ENCODE peak calls at places on chromosomes 3 and 15, in ten cellular contexts. J is ovary; T is heart left ventricle; K is cardiac muscle cell; B is naive thymus-derived CD4-positive, alpha-beta T cell; G is lower lobe of right lung; D is iPS DF 6.9; C is CD8-positive, alpha-beta memory T cell; M is endodermal cell; A is GM23338. V is an unnamed sample. For H3K4me1, the result is how much of the 10 kb centered on the place peaks cover.

GRCh38 chr15:98853593-98854420 is 153.8 kb downstream of the PGPEP1L start:
- DNase-seq in T (no peak), M (peak), D (no peak), A (peak), J (no peak), B (no peak), G (peak), C (no peak), K (peak), V (no peak)

GRCh38 chr3:155032918-155033317 is 47.2 kb upstream of the MME start:
- DNase-seq in C (no peak), B (no peak), G (no peak), M (no peak), J (no peak), A (peak), T (no peak), D (no peak), K (peak), V (no peak)

GRCh38 chr15:57671636-57672035 is 34.9 kb upstream of the POLR2M start:
- DNase-seq in J (no peak), M (no peak), B (no peak), C (no peak), T (no peak), K (no peak), G (no peak), A (no peak), D (no peak), V (no peak)

GRCh38 chr15:76328962-76329361 is 7.6 kb upstream of the ISL2 start:
- DNase-seq in T (no peak), G (no peak), C (no peak), M (no peak), J (no peak), A (no peak), K (no peak), B (no peak), D (no peak), V (no peak)

GRCh38 chr15:31550211-31550848 is 223.7 kb downstream of the KLF13 start:
- DNase-seq in A (no peak), C (no peak), M (no peak), B (no peak), D (no peak), J (no peak), T (no peak), G (no peak), K (no peak), V (no peak)

GRCh38 chr15:67186226-67186649 is 68.2 kb downstream of the AAGAB start:
- DNase-seq in A (no peak), M (no peak), T (peak), J (peak), G (no peak), K (peak), B (no peak), C (no peak), D (no peak), V (no peak)

GRCh38 chr3:146948985-146949384 is 343.8 kb upstream of the PLSCR5 start:
- DNase-seq in M (no peak), T (no peak), K (no peak), J (no peak), A (no peak), D (no peak), C (no peak), G (no peak), B (no peak), V (no peak)

GRCh38 chr15:47431501-47431900 is 285.8 kb upstream of the SEMA6D start:
- DNase-seq in D (no peak), A (no peak), G (no peak), T (no peak), M (no peak), B (no peak), K (peak), J (no peak), C (no peak), V (no peak)

GRCh38 chr15:78301326-78301725 is 1.9 kb upstream of the SKIC8 start:
- DNase-seq in J (no peak), B (no peak), G (no peak), M (no peak), K (no peak), T (no peak), A (no peak), D (no peak), C (no peak), V (no peak)

GRCh38 chr3:9725775-9726174 is 5.8 kb upstream of the BRPF1 start:
- DNase-seq in T (no peak), A (no peak), G (no peak), J (no peak), C (no peak), K (no peak), B (no peak), M (no peak), D (no peak), V (no peak)

GRCh38 chr3:9730747-9731205 is 759 bp upstream of the BRPF1 start:
- DNase-seq in K (no peak), B (no peak), D (peak), C (no peak), G (no peak), M (no peak), T (no peak), A (peak), J (no peak), V (no peak)

GRCh38 chr3:9729419-9729818 is 2.1 kb upstream of the BRPF1 start:
- DNase-seq in J (no peak), C (no peak), B (no peak), G (no peak), K (no peak), A (no peak), M (no peak), T (no peak), D (no peak), V (no peak)

GRCh38 chr3:9727743-9728142 is 3.8 kb upstream of the BRPF1 start:
- DNase-seq in G (no peak), A (no peak), M (no peak), D (no peak), K (peak), C (no peak), B (no peak), J (no peak), T (no peak), V (no peak)

DNA sequence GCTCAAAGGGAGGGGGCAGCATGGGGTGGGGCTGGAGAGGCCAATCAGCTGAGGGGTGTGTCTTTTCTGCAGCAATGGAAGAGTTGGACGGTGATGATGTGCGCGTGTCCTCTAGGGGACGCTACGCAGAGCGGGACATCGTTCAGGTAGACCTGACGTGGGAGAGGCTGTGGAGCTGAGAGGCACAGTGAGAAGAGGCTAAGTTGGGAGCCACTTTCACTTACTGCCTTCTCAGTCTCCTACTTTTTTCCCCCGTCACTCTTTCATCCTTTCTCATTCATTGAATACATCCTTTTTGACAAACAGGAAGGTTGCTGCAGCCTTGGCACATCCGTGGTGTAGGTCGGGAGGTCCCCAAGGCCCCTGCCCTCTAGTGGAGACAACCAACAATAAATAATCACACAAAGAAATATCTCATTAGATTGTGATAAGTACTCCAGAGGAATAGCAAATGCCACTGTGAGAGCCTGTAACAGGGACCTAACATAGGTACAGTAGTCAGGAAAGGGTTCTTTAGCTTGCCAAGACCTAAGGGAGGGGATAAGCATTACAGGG is 4.4 kb upstream of the BRPF1 start:
- DNase-seq in T (no peak), G (no peak), M (peak), A (peak), D (peak), C (peak), J (no peak), B (peak), K (no peak), V (no peak)
- H3K4me3 ChIP-seq in T (no peak), G (no peak), M (no peak), A (peak), D (peak), C (peak), J (no peak), B (peak), K (no peak), V (no peak)

DNA sequence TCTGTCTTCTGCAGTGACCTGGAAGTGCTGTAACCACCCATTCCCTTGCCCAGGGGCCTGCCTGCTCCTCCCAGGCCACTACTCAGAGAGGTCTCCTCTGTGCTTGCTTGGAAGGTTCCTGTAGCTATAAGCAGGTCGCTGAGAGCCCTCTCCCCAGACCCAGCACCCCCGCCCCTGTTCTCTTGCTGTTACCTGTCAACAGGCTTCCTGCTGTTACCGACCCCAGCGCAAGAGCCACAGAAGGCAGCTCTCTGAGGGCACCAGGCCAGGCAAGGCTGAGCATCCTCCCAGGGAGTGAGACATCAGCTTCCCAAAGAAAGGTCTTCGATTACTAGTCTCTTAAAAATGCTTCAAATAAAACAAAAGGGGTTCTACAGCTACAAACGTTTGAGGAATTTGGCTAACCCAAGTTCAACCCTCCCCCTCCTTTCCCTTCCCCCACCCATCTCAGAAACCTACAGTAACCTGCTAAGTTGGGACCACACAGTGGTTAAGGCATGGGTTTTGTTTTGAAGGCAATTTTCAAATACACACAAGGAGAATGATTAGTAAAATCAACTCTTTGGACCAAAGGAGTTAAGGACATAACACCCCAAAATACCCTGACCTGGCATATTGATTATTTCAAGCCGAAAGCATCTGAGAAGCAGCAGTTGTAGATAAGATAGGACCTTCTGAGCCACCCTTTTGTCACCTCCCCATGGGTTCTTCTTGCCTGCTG is 74.9 kb upstream of the MFGE8 start:
- DNase-seq in D (no peak), K (no peak), J (no peak), M (peak), A (peak), G (no peak), T (no peak), C (no peak), B (no peak), V (no peak)
- H3K4me1 ChIP-seq in D (under half), K (under half), J (under half), M (under half), A (half or more), G (under half), T (under half), C (under half), B (under half), V (under half)

GRCh38 chr3:50334339-50335075 is 6.1 kb downstream of the RASSF1 start:
- DNase-seq in G (no peak), B (no peak), K (no peak), C (no peak), A (no peak), J (no peak), M (no peak), T (no peak), D (no peak), V (no peak)
- H3K4me3 ChIP-seq in G (peak), B (no peak), K (no peak), C (no peak), A (no peak), J (no peak), M (peak), T (peak), D (no peak), V (peak)

DNA sequence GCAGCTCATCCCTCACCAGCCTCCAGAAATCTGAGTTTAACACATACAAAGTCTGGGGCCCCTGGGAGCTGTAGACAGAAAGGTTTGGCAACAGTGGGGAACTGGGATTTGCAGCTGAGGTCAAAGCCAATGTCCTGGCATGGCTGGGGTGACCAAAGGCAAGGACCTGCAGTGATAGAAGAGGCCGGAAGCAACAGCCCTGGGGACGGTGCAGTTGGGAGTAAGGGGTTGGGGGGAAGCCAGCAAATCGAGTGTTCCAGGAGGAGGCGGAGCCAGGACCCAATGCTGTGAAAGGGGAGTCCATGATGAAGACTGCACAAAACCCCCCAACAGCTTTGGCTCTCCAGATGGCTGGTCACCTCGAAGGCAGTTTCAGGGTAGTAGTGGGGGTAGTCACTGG is 74.1 kb upstream of the SPATA12 start:
- DNase-seq in G (no peak), C (no peak), D (no peak), J (no peak), T (no peak), M (no peak), B (no peak), A (peak), K (no peak), V (no peak)
- H3K4me1 ChIP-seq in G (under half), C (under half), D (under half), J (under half), T (under half), M (under half), B (under half), A (under half), K (under half), V (under half)

DNA sequence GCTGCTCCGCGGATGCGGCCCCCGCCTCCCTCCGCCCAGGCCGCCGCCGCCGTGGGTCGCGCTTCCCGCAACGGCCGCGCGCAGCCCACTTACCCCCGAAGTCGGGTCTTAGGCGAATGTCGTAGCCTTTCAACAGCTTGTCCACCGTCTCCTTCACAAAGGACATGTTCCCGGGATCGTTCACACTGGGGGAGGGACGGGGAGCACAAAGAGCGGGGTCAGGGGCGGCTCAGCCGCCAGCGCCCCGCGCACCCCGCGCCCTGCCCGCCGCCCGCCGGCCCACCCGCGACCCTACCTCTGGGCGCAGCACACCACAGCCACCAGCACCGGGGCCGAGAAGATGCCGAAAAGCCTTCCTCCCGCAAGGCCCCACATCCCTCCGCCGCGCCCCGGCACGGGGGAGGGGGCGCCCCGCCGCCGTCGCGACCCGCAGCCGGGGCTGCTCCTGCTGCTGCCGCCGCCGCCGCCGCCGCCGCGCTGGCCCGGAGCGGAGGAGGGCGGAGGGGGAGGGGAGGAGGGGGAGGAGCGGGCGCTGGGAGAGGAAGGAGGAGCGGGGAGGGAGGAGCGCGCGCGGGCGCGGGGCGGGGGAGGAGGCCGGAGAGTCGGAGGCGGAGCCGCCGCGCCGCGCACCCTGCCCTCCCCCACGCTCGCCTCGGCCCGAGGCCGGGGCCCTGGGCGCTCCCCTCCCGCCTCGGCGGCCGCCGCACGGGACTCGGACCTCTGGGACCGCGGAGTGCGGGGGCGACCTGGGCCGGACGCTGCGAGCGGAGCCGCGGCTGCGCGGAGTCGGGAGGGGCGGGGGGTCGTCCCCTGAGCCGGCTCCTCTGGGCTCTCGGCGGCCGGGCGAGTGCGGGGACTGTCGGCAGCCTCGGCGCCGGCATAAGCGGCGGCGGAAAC is at the start of gene GABRB3:
- DNase-seq in C (no peak), M (peak), K (peak), A (peak), J (peak), G (peak), D (no peak), B (no peak), T (peak), V (peak)
- H3K4me3 ChIP-seq in C (no peak), M (peak), K (peak), A (peak), J (peak), G (peak), D (peak), B (no peak), T (peak), V (peak)

GRCh38 chr15:64825431-64826294 is at the start of gene PIF1:
- DNase-seq in B (peak), K (peak), J (peak), T (peak), D (peak), G (peak), M (peak), A (peak), C (peak), V (peak)
- H3K4me1 ChIP-seq in B (under half), K (under half), J (under half), T (under half), D (under half), G (under half), M (under half), A (under half), C (under half), V (under half)

V was measured in left lung.